ENCODE peak calls at places on chromosomes 5 and 9, in eight cellular contexts. E is T1000; O is A549; X is CD4-positive, alpha-beta memory T cell; N is HCT116; D is CD8-positive, alpha-beta T cell; H is non-pigmented ciliary epithelial cell; R is cerebellar cortex. S is an unnamed sample.

GRCh38 chr5:82351754-82352145 is 73.6 kb upstream of the RPS23 start:
- DNase-seq in E (no peak), O (peak; percentile 55), X (no peak), N (peak; percentile 61), D (no peak), H (peak; percentile 69), R (peak; percentile 75), S (no peak)

GRCh38 chr5:84885479-84886258 is 501.0 kb upstream of the EDIL3 start:
- DNase-seq in E (no peak), O (no peak), X (no peak), N (no peak), D (no peak), H (peak; percentile 67), R (peak; percentile 9), S (no peak)

GRCh38 chr5:98940586-98940985 is 11.8 kb upstream of the CHD1 start:
- DNase-seq in E (no peak), O (no peak), X (no peak), N (no peak), D (no peak), H (no peak), R (peak; percentile 63), S (no peak)

GRCh38 chr5:153782589-153783238 is 256.0 kb downstream of the FAM114A2 start:
- DNase-seq in E (no peak), O (no peak), X (no peak), N (no peak), D (no peak), H (peak; percentile 23), R (no peak), S (no peak)

GRCh38 chr5:59067976-59068651 is 485.2 kb downstream of the RAB3C start:
- DNase-seq in E (no peak), O (no peak), X (no peak), N (no peak), D (no peak), H (no peak), R (no peak), S (no peak)

GRCh38 chr5:172437445-172438303 is 16.7 kb downstream of the SH3PXD2B start:
- DNase-seq in E (peak; percentile 33), O (no peak), X (no peak), N (peak; percentile 8), D (no peak), H (peak; percentile 70), R (no peak), S (no peak)

GRCh38 chr9:116671605-116672004 is 15.5 kb upstream of the TRIM32 start:
- DNase-seq in E (no peak), O (no peak), X (no peak), N (no peak), D (no peak), H (no peak), R (no peak), S (no peak)

GRCh38 chr5:136057401-136057951 is 28.7 kb downstream of the TGFBI start:
- DNase-seq in E (no peak), O (no peak), X (no peak), N (no peak), D (no peak), H (no peak), R (no peak), S (no peak)

GRCh38 chr9:119370816-119371215 is 1.6 kb upstream of the BRINP1 start:
- DNase-seq in E (peak; percentile 10), O (peak; percentile 17), X (no peak), N (no peak), D (no peak), H (no peak), R (peak; percentile 43), S (no peak)

GRCh38 chr5:68460147-68460760 is 244.7 kb downstream of the PIK3R1 start:
- DNase-seq in E (no peak), O (peak; percentile 12), X (peak; percentile 49), N (peak; percentile 60), D (peak; percentile 53), H (no peak), R (peak; percentile 47), S (no peak)

GRCh38 chr5:124056326-124057160 is 544.6 kb downstream of the CSNK1G3 start:
- DNase-seq in E (no peak), O (no peak), X (no peak), N (no peak), D (no peak), H (no peak), R (no peak), S (no peak)

GRCh38 chr9:94984891-94985476 is 258.5 kb downstream of the AOPEP start:
- DNase-seq in E (no peak), O (no peak), X (no peak), N (no peak), D (peak; percentile 8), H (no peak), R (no peak), S (no peak)

GRCh38 chr5:116436674-116437350 is 137.8 kb downstream of the SEMA6A start:
- DNase-seq in E (no peak), O (no peak), X (no peak), N (no peak), D (no peak), H (no peak), R (no peak), S (no peak)

GRCh38 chr9:110066929-110067716 is 140.8 kb downstream of the C9orf152 start:
- DNase-seq in E (no peak), O (no peak), X (no peak), N (no peak), D (no peak), H (no peak), R (no peak), S (no peak)

GRCh38 chr5:178145965-178146820 is 7.5 kb downstream of the NHP2 start:
- DNase-seq in E (peak; percentile 55), O (peak; percentile 82), X (peak; percentile 77), N (peak; percentile 59), D (peak; percentile 83), H (no peak), R (peak; percentile 76), S (no peak)

GRCh38 chr5:83353231-83353630 is 118.3 kb upstream of the VCAN start:
- DNase-seq in E (no peak), O (no peak), X (no peak), N (no peak), D (no peak), H (no peak), R (no peak), S (no peak)

GRCh38 chr5:74916831-74917710 is 50.9 kb upstream of the FAM169A start:
- DNase-seq in E (no peak), O (peak; percentile 60), X (no peak), N (no peak), D (no peak), H (peak; percentile 30), R (peak; percentile 78), S (no peak)

GRCh38 chr5:111772456-111772855 is 15.5 kb upstream of the NREP start:
- DNase-seq in E (no peak), O (peak; percentile 12), X (no peak), N (no peak), D (no peak), H (no peak), R (no peak), S (no peak)

GRCh38 chr5:111225926-111226325 is 1.7 kb downstream of the CAMK4 start:
- DNase-seq in E (no peak), O (no peak), X (peak; percentile 58), N (no peak), D (no peak), H (no peak), R (peak; percentile 34), S (no peak)

GRCh38 chr9:100474082-100474949 is 1.4 kb downstream of the TMEFF1 start:
- DNase-seq in E (no peak), O (no peak), X (no peak), N (no peak), D (no peak), H (no peak), R (no peak), S (no peak)

GRCh38 chr5:65704608-65705239 is 17.2 kb downstream of the SGTB start:
- DNase-seq in E (no peak), O (no peak), X (no peak), N (no peak), D (no peak), H (no peak), R (no peak), S (no peak)

GRCh38 chr9:129172816-129173215 is 5.2 kb downstream of the IER5L start:
- DNase-seq in E (no peak), O (no peak), X (no peak), N (no peak), D (no peak), H (no peak), R (no peak), S (no peak)